ENCODE peak calls at places on chromosomes 3 and 15, in seven cellular contexts. One of them, this sample, is unnamed.

GRCh38 chr15:96329403-96329981 is 1.0 kb upstream of the NR2F2 start:
- DNase-seq in tibial nerve: no peak
- DNase-seq in GM23338: no peak
- DNase-seq in CD8-positive, alpha-beta T cell: no peak
- DNase-seq in adrenal gland: peak; percentile 17
- DNase-seq in OCI-LY7: no peak
- DNase-seq in A549: no peak
- DNase-seq in this sample: no peak

GRCh38 chr15:45121020-45121419 is 6.9 kb downstream of the DUOXA2 start:
- DNase-seq in tibial nerve: no peak
- DNase-seq in GM23338: no peak
- DNase-seq in CD8-positive, alpha-beta T cell: no peak
- DNase-seq in adrenal gland: no peak
- DNase-seq in OCI-LY7: no peak
- DNase-seq in A549: no peak
- DNase-seq in this sample: no peak

GRCh38 chr3:174334111-174334510 is 525.0 kb upstream of the NAALADL2 start:
- DNase-seq in tibial nerve: no peak
- DNase-seq in GM23338: no peak
- DNase-seq in CD8-positive, alpha-beta T cell: no peak
- DNase-seq in adrenal gland: no peak
- DNase-seq in OCI-LY7: no peak
- DNase-seq in A549: no peak
- DNase-seq in this sample: no peak

GRCh38 chr3:62604301-62604700 is 231.0 kb upstream of the FEZF2 start:
- DNase-seq in tibial nerve: no peak
- DNase-seq in GM23338: no peak
- DNase-seq in CD8-positive, alpha-beta T cell: no peak
- DNase-seq in adrenal gland: no peak
- DNase-seq in OCI-LY7: no peak
- DNase-seq in A549: peak; percentile 2
- DNase-seq in this sample: no peak

GRCh38 chr3:138941259-138941885 is 5.6 kb downstream of the FOXL2 start:
- DNase-seq in tibial nerve: no peak
- DNase-seq in GM23338: peak; percentile 86
- DNase-seq in CD8-positive, alpha-beta T cell: no peak
- DNase-seq in adrenal gland: no peak
- DNase-seq in OCI-LY7: peak; percentile 27
- DNase-seq in A549: peak; percentile 57
- DNase-seq in this sample: no peak

GRCh38 chr15:82921242-82921641 is 31.3 kb downstream of the HOMER2 start:
- DNase-seq in tibial nerve: no peak
- DNase-seq in GM23338: no peak
- DNase-seq in CD8-positive, alpha-beta T cell: no peak
- DNase-seq in adrenal gland: no peak
- DNase-seq in OCI-LY7: no peak
- DNase-seq in A549: no peak
- DNase-seq in this sample: no peak

GRCh38 chr3:98563661-98564281 is 29.6 kb downstream of the CPOX start:
- DNase-seq in tibial nerve: no peak
- DNase-seq in GM23338: no peak
- DNase-seq in CD8-positive, alpha-beta T cell: peak; percentile 42
- DNase-seq in adrenal gland: no peak
- DNase-seq in OCI-LY7: peak; percentile 50
- DNase-seq in A549: no peak
- DNase-seq in this sample: no peak

GRCh38 chr3:119700269-119700919 is 2.4 kb upstream of the CFAP91 start:
- DNase-seq in tibial nerve: no peak
- DNase-seq in GM23338: no peak
- DNase-seq in CD8-positive, alpha-beta T cell: no peak
- DNase-seq in adrenal gland: no peak
- DNase-seq in OCI-LY7: no peak
- DNase-seq in A549: no peak
- DNase-seq in this sample: no peak

GRCh38 chr15:74318376-74319137 is 48.9 kb downstream of the CYP11A1 start:
- DNase-seq in tibial nerve: no peak
- DNase-seq in GM23338: peak; percentile 39
- DNase-seq in CD8-positive, alpha-beta T cell: no peak
- DNase-seq in adrenal gland: no peak
- DNase-seq in OCI-LY7: no peak
- DNase-seq in A549: no peak
- DNase-seq in this sample: no peak

GRCh38 chr3:101625879-101626278 is 51.1 kb downstream of the ZBTB11 start:
- DNase-seq in tibial nerve: no peak
- DNase-seq in GM23338: peak; percentile 18
- DNase-seq in CD8-positive, alpha-beta T cell: no peak
- DNase-seq in adrenal gland: no peak
- DNase-seq in OCI-LY7: no peak
- DNase-seq in A549: no peak
- DNase-seq in this sample: no peak

GRCh38 chr3:31277582-31277981 is 255.1 kb upstream of the STT3B start:
- DNase-seq in tibial nerve: no peak
- DNase-seq in GM23338: no peak
- DNase-seq in CD8-positive, alpha-beta T cell: no peak
- DNase-seq in adrenal gland: no peak
- DNase-seq in OCI-LY7: no peak
- DNase-seq in A549: no peak
- DNase-seq in this sample: no peak

GRCh38 chr3:23888617-23889228 is 28.1 kb downstream of the NKIRAS1 start:
- DNase-seq in tibial nerve: no peak
- DNase-seq in GM23338: peak; percentile 42
- DNase-seq in CD8-positive, alpha-beta T cell: no peak
- DNase-seq in adrenal gland: no peak
- DNase-seq in OCI-LY7: peak; percentile 48
- DNase-seq in A549: no peak
- DNase-seq in this sample: no peak

DNA sequence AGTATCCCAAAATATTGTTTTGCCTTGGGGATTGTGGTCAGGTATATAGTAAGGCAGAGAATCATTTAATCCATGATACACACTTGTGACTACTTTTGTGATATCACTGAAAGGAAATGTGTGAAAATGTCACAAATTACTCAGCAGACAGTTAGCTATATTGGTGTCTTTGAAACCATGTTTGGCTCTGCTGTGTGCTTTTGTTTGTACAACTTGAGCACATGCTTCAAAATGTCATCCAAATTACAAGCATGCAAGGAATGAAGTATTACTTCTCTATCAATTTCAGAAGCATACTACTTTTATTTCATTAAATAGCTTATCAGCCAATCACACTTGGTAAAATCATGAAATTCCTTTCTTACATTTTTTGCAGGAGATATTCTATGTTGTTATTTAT is 619.0 kb upstream of the AGTR1 start:
- DNase-seq in tibial nerve: no peak
- DNase-seq in GM23338: no peak
- DNase-seq in CD8-positive, alpha-beta T cell: no peak
- DNase-seq in adrenal gland: no peak
- DNase-seq in OCI-LY7: no peak
- DNase-seq in A549: no peak
- DNase-seq in this sample: no peak
- H3K27ac ChIP-seq in tibial nerve: no peak overlapping the region
- H3K27ac ChIP-seq in GM23338: no peak overlapping the region
- H3K27ac ChIP-seq in CD8-positive, alpha-beta T cell: no peak overlapping the region
- H3K27ac ChIP-seq in adrenal gland: no peak overlapping the region
- H3K27ac ChIP-seq in OCI-LY7: no peak overlapping the region
- H3K27ac ChIP-seq in A549: no peak overlapping the region
- H3K27ac ChIP-seq in this sample: peak overlapping the region; percentile 79

DNA sequence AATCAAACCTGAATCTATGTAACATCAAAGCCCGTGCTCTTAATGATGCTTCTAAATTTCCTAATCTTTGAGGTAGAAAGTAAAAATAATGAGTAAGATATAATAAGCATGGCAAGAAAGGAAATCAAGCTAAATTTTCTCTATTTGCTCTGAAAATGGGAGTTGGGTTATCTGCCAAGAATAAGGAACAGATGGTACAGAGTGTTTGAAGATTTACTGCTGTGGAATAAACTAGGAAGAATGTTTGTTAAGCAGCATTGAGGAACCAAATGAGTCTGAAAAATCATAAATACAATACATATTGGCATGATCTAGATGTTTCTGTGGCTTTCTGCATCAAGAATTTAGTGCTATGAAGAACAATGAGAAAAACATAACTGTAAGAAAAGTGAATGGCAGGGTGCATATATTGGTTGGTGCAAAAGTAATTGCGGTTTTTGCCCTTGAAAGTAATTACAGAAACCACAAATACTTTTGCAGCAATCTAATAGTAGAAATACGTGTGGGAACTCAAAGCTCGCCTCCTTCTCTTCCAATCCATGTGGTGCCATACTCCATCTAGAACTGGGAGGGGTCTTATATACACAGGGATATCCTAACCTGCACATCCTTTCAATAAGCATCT is 87.6 kb downstream of the SUCNR1 start:
- DNase-seq in tibial nerve: no peak
- DNase-seq in GM23338: no peak
- DNase-seq in CD8-positive, alpha-beta T cell: no peak
- DNase-seq in adrenal gland: no peak
- DNase-seq in OCI-LY7: no peak
- DNase-seq in A549: no peak
- DNase-seq in this sample: no peak
- H3K27ac ChIP-seq in tibial nerve: no peak overlapping the region
- H3K27ac ChIP-seq in GM23338: no peak overlapping the region
- H3K27ac ChIP-seq in CD8-positive, alpha-beta T cell: no peak overlapping the region
- H3K27ac ChIP-seq in adrenal gland: no peak overlapping the region
- H3K27ac ChIP-seq in OCI-LY7: no peak overlapping the region
- H3K27ac ChIP-seq in A549: no peak overlapping the region
- H3K27ac ChIP-seq in this sample: no peak overlapping the region

GRCh38 chr3:131502530-131503327 is at the start of gene MRPL3:
- DNase-seq in tibial nerve: peak; percentile 61
- DNase-seq in GM23338: peak; percentile 92
- DNase-seq in CD8-positive, alpha-beta T cell: peak; percentile 84
- DNase-seq in adrenal gland: peak; percentile 88
- DNase-seq in OCI-LY7: peak; percentile 92
- DNase-seq in A549: peak; percentile 62
- DNase-seq in this sample: peak; percentile 73

GRCh38 chr3:131501949-131502348 is 822 bp downstream of the MRPL3 start:
- DNase-seq in tibial nerve: no peak
- DNase-seq in GM23338: no peak
- DNase-seq in CD8-positive, alpha-beta T cell: no peak
- DNase-seq in adrenal gland: no peak
- DNase-seq in OCI-LY7: peak; percentile 15
- DNase-seq in A549: peak; percentile 17
- DNase-seq in this sample: no peak

DNA sequence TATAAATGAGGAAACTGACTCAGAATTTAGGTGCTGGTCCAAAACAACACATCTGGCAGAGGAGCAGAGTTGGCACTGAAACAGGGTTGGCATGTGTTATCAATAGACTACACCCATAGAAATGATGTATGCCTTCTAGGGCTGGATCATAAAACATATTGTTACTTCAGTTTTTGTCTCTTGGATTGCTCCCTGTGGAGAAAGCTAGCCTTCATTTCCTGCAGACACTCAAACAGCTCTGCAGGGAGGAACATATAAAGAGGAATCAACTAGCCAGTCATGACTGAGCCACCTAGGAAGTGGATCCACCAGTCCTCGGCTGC is 518 bp upstream of the MRPL3 start:
- DNase-seq in tibial nerve: no peak
- DNase-seq in GM23338: peak; percentile 3
- DNase-seq in CD8-positive, alpha-beta T cell: no peak
- DNase-seq in adrenal gland: no peak
- DNase-seq in OCI-LY7: peak; percentile 3
- DNase-seq in A549: no peak
- DNase-seq in this sample: no peak
- H3K27ac ChIP-seq in tibial nerve: peak overlapping the region; percentile 83
- H3K27ac ChIP-seq in GM23338: no peak overlapping the region
- H3K27ac ChIP-seq in CD8-positive, alpha-beta T cell: peak overlapping the region; percentile 78
- H3K27ac ChIP-seq in adrenal gland: no peak overlapping the region
- H3K27ac ChIP-seq in OCI-LY7: no peak overlapping the region
- H3K27ac ChIP-seq in A549: peak overlapping the region; percentile 47
- H3K27ac ChIP-seq in this sample: peak overlapping the region; percentile 31

DNA sequence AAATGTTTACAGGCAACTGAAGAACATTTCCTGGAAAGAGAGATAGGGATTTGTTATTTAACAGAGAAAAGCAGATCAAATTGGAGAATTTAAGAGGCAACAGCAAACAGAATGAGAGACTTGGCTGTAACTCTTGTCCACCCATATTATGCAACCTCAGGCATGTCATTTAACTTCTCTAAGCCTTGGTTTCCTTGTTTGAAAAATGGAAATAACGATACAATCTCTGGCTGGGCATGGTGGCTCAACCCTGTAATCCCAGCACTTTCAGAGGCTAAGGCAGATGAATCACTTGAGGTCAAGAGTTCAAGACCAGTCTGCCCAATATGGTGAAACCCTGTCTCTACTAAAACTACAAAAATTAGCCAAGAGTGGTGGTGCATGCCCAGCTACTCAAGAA is 23.7 kb downstream of the ARRDC4 start:
- DNase-seq in tibial nerve: no peak
- DNase-seq in GM23338: no peak
- DNase-seq in CD8-positive, alpha-beta T cell: no peak
- DNase-seq in adrenal gland: no peak
- DNase-seq in OCI-LY7: no peak
- DNase-seq in A549: no peak
- DNase-seq in this sample: no peak
- H3K27ac ChIP-seq in tibial nerve: no peak overlapping the region
- H3K27ac ChIP-seq in GM23338: no peak overlapping the region
- H3K27ac ChIP-seq in CD8-positive, alpha-beta T cell: no peak overlapping the region
- H3K27ac ChIP-seq in adrenal gland: no peak overlapping the region
- H3K27ac ChIP-seq in OCI-LY7: no peak overlapping the region
- H3K27ac ChIP-seq in A549: no peak overlapping the region
- H3K27ac ChIP-seq in this sample: no peak overlapping the region

DNA sequence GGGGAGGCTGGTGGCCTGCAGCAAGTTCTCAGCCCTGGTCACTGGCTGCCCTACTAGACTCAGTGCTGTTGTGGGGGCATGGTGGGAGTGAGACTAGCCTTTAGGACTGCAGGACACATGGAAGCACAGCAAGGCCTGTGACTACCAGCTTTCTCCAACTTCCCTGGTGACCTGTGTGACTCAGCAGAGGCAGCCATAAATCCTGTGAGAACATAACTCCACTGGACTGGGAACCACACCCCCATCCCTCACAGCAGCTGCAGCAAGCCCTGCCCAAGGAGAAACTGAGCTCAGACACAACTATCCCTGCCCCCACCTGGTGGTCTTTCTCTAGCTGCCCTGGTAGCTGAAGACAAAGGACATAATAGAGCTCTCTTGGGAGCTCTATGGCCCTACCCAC is 111.3 kb downstream of the DCLK3 start:
- DNase-seq in tibial nerve: no peak
- DNase-seq in GM23338: no peak
- DNase-seq in CD8-positive, alpha-beta T cell: no peak
- DNase-seq in adrenal gland: no peak
- DNase-seq in OCI-LY7: no peak
- DNase-seq in A549: no peak
- DNase-seq in this sample: no peak
- H3K27ac ChIP-seq in tibial nerve: no peak overlapping the region
- H3K27ac ChIP-seq in GM23338: no peak overlapping the region
- H3K27ac ChIP-seq in CD8-positive, alpha-beta T cell: no peak overlapping the region
- H3K27ac ChIP-seq in adrenal gland: no peak overlapping the region
- H3K27ac ChIP-seq in OCI-LY7: no peak overlapping the region
- H3K27ac ChIP-seq in A549: no peak overlapping the region
- H3K27ac ChIP-seq in this sample: no peak overlapping the region

DNA sequence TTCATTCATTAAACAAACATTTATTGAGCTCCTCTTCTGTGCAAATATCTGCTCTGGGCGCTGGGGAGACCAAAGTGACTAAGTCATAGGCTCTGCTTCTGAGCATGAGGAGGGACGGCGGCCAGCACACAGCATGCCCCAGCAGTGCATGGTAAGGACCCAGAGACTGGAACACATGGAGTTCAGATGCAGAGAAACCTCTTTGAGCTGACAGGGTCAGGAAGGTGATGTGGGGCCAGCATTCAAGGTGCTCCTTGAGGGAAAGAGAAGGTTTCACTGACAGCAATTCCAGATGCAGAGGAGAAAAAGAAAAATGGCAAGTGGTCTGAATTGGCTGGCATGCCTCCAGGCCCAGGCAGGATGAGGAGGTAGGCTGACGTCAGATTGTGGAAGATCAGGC is 234.5 kb downstream of the UACA start:
- DNase-seq in tibial nerve: no peak
- DNase-seq in GM23338: no peak
- DNase-seq in CD8-positive, alpha-beta T cell: no peak
- DNase-seq in adrenal gland: no peak
- DNase-seq in OCI-LY7: no peak
- DNase-seq in A549: no peak
- DNase-seq in this sample: no peak
- H3K27ac ChIP-seq in tibial nerve: no peak overlapping the region
- H3K27ac ChIP-seq in GM23338: no peak overlapping the region
- H3K27ac ChIP-seq in CD8-positive, alpha-beta T cell: peak overlapping the region; percentile 48
- H3K27ac ChIP-seq in adrenal gland: no peak overlapping the region
- H3K27ac ChIP-seq in OCI-LY7: no peak overlapping the region
- H3K27ac ChIP-seq in A549: no peak overlapping the region
- H3K27ac ChIP-seq in this sample: no peak overlapping the region